ENCODE peak calls at places on chromosomes 5 and 9, in four cellular contexts. O is NCI-H1930; X is amniotic stem cell; D is activated CD8-positive, alpha-beta memory T cell treated with anti-CD3 and anti-CD28 coated beads, Interleukin-2, amount 10 ng/mL, durations not matched to agents 7 days and 5 days. W is an unnamed sample.

GRCh38 chr5:137487600-137487999 is 11.5 kb downstream of the SPOCK1 start:
- DNase-seq in O (no peak), X (peak), D (no peak), W (no peak)

GRCh38 chr9:129109504-129109903 is 1.1 kb downstream of the CRAT start:
- DNase-seq in O (no peak), X (no peak), D (peak), W (no peak)

GRCh38 chr5:63053019-63053638 is 474.5 kb downstream of the LRRC70 start:
- DNase-seq in O (no peak), X (no peak), D (no peak), W (no peak)

GRCh38 chr5:91438871-91439270 is 55.8 kb upstream of the ARRDC3 start:
- DNase-seq in O (no peak), X (no peak), D (no peak), W (no peak)

GRCh38 chr5:72892846-72893245 is 63.0 kb upstream of the FCHO2 start:
- DNase-seq in O (no peak), X (no peak), D (no peak), W (no peak)

GRCh38 chr5:43193171-43193951 is 1.3 kb downstream of the NIM1K start:
- DNase-seq in O (no peak), X (peak), D (no peak), W (peak)

GRCh38 chr5:149517461-149518122 is 33.6 kb downstream of the CSNK1A1 start:
- DNase-seq in O (no peak), X (no peak), D (no peak), W (no peak)

GRCh38 chr9:71541436-71541835 is 226.9 kb downstream of the CEMIP2 start:
- DNase-seq in O (no peak), X (no peak), D (no peak), W (no peak)

GRCh38 chr9:112971415-112971814 is 40.6 kb downstream of the ZNF883 start:
- DNase-seq in O (peak), X (no peak), D (no peak), W (no peak)

GRCh38 chr9:130930132-130930803 is 8.8 kb downstream of the FIBCD1 start:
- DNase-seq in O (no peak), X (no peak), D (no peak), W (no peak)

GRCh38 chr9:112380102-112380581 is at the start of gene HSDL2:
- DNase-seq in O (peak), X (peak), D (peak), W (peak)

GRCh38 chr9:110029422-110029814 is 178.5 kb downstream of the C9orf152 start:
- DNase-seq in O (no peak), X (peak), D (no peak), W (peak)

GRCh38 chr5:126015244-126016054 is 407.8 kb upstream of the GRAMD2B start:
- DNase-seq in O (no peak), X (no peak), D (no peak), W (no peak)